ENCODE peak calls at places on chromosomes 7 and 10, in four cellular contexts. One of them, this sample, is unnamed.

GRCh38 chr7:116911799-116912198 is 41.5 kb upstream of the ST7 start:
- DNase-seq in right atrium auricular region: no peak
- DNase-seq in cardiac fibroblast: no peak
- DNase-seq in A673: no peak
- DNase-seq in this sample: no peak

GRCh38 chr10:95785942-95786669 is 30.1 kb downstream of the ENTPD1 start:
- DNase-seq in cardiac fibroblast: no peak
- DNase-seq in right atrium auricular region: no peak
- DNase-seq in A673: no peak
- DNase-seq in this sample: no peak

GRCh38 chr7:141142058-141142457 is 68.2 kb downstream of the TMEM178B start:
- DNase-seq in cardiac fibroblast: no peak
- DNase-seq in right atrium auricular region: no peak
- DNase-seq in A673: no peak
- DNase-seq in this sample: no peak

GRCh38 chr7:116713918-116714317 is 41.9 kb downstream of the MET start:
- DNase-seq in cardiac fibroblast: peak
- DNase-seq in right atrium auricular region: no peak
- DNase-seq in A673: no peak
- DNase-seq in this sample: peak

GRCh38 chr10:3372284-3372683 is 199.7 kb upstream of the PITRM1 start:
- DNase-seq in A673: no peak
- DNase-seq in cardiac fibroblast: peak
- DNase-seq in right atrium auricular region: no peak
- DNase-seq in this sample: peak

GRCh38 chr7:44289341-44290249 is 35.8 kb downstream of the CAMK2B start:
- DNase-seq in A673: no peak
- DNase-seq in cardiac fibroblast: no peak
- DNase-seq in right atrium auricular region: peak
- DNase-seq in this sample: no peak

GRCh38 chr7:79570904-79571303 is 117.4 kb upstream of the MAGI2 start:
- DNase-seq in right atrium auricular region: no peak
- DNase-seq in A673: no peak
- DNase-seq in cardiac fibroblast: no peak
- DNase-seq in this sample: no peak

GRCh38 chr7:116727432-116728009 is 55.5 kb downstream of the MET start:
- DNase-seq in right atrium auricular region: no peak
- DNase-seq in cardiac fibroblast: no peak
- DNase-seq in A673: no peak
- DNase-seq in this sample: no peak

GRCh38 chr10:3544561-3544960 is 240.4 kb downstream of the KLF6 start:
- DNase-seq in A673: no peak
- DNase-seq in right atrium auricular region: no peak
- DNase-seq in cardiac fibroblast: no peak
- DNase-seq in this sample: no peak

GRCh38 chr10:133089461-133089800 is 1.7 kb downstream of the ADGRA1 start:
- DNase-seq in A673: no peak
- DNase-seq in right atrium auricular region: no peak
- DNase-seq in cardiac fibroblast: no peak
- DNase-seq in this sample: no peak

GRCh38 chr7:11196143-11196542 is 222.5 kb downstream of the PHF14 start:
- DNase-seq in cardiac fibroblast: no peak
- DNase-seq in right atrium auricular region: no peak
- DNase-seq in A673: no peak
- DNase-seq in this sample: no peak

GRCh38 chr7:302054-302992 is 12.4 kb downstream of the FOXL3 start:
- DNase-seq in A673: no peak
- DNase-seq in cardiac fibroblast: no peak
- DNase-seq in right atrium auricular region: no peak
- DNase-seq in this sample: no peak

GRCh38 chr10:60182691-60183090 is 207.0 kb downstream of the ANK3 start:
- DNase-seq in A673: no peak
- DNase-seq in cardiac fibroblast: peak
- DNase-seq in right atrium auricular region: no peak
- DNase-seq in this sample: peak

GRCh38 chr10:91622601-91623000 is 10.3 kb downstream of the PPP1R3C start:
- DNase-seq in cardiac fibroblast: no peak
- DNase-seq in right atrium auricular region: no peak
- DNase-seq in A673: no peak
- DNase-seq in this sample: no peak

GRCh38 chr7:80614911-80615310 is 23.5 kb upstream of the CD36 start:
- DNase-seq in A673: no peak
- DNase-seq in cardiac fibroblast: peak
- DNase-seq in right atrium auricular region: no peak
- DNase-seq in this sample: no peak

GRCh38 chr10:79223346-79224048 is 123.8 kb upstream of the PPIF start:
- DNase-seq in cardiac fibroblast: peak
- DNase-seq in A673: no peak
- DNase-seq in right atrium auricular region: peak
- DNase-seq in this sample: peak

GRCh38 chr7:102320181-102320580 is 33.5 kb downstream of the SH2B2 start:
- DNase-seq in A673: no peak
- DNase-seq in cardiac fibroblast: no peak
- DNase-seq in right atrium auricular region: no peak
- DNase-seq in this sample: no peak

GRCh38 chr10:119713744-119714483 is 11.9 kb upstream of the INPP5F start:
- DNase-seq in right atrium auricular region: no peak
- DNase-seq in cardiac fibroblast: no peak
- DNase-seq in A673: no peak
- DNase-seq in this sample: peak

GRCh38 chr10:87661861-87662785 is 2.4 kb downstream of the PAPSS2 start:
- DNase-seq in A673: peak
- DNase-seq in right atrium auricular region: no peak
- DNase-seq in cardiac fibroblast: peak
- DNase-seq in this sample: peak

GRCh38 chr10:87658858-87659555 is 671 bp upstream of the PAPSS2 start:
- DNase-seq in right atrium auricular region: no peak
- DNase-seq in A673: no peak
- DNase-seq in cardiac fibroblast: peak
- DNase-seq in this sample: no peak

GRCh38 chr10:87660484-87661133 is 931 bp downstream of the PAPSS2 start:
- DNase-seq in right atrium auricular region: peak
- DNase-seq in A673: no peak
- DNase-seq in cardiac fibroblast: peak
- DNase-seq in this sample: peak

GRCh38 chr10:87658383-87658795 is 1.3 kb upstream of the PAPSS2 start:
- DNase-seq in right atrium auricular region: no peak
- DNase-seq in A673: no peak
- DNase-seq in cardiac fibroblast: peak
- DNase-seq in this sample: no peak

GRCh38 chr10:87659571-87660483 is at the start of gene PAPSS2:
- DNase-seq in cardiac fibroblast: peak
- DNase-seq in right atrium auricular region: peak
- DNase-seq in A673: peak
- DNase-seq in this sample: peak
- TF ChIP-seq CTCF in cardiac fibroblast: peak
- TF ChIP-seq CTCF in right atrium auricular region: no peak
- TF ChIP-seq CTCF in A673: peak
- TF ChIP-seq CTCF in this sample: no peak

DNA sequence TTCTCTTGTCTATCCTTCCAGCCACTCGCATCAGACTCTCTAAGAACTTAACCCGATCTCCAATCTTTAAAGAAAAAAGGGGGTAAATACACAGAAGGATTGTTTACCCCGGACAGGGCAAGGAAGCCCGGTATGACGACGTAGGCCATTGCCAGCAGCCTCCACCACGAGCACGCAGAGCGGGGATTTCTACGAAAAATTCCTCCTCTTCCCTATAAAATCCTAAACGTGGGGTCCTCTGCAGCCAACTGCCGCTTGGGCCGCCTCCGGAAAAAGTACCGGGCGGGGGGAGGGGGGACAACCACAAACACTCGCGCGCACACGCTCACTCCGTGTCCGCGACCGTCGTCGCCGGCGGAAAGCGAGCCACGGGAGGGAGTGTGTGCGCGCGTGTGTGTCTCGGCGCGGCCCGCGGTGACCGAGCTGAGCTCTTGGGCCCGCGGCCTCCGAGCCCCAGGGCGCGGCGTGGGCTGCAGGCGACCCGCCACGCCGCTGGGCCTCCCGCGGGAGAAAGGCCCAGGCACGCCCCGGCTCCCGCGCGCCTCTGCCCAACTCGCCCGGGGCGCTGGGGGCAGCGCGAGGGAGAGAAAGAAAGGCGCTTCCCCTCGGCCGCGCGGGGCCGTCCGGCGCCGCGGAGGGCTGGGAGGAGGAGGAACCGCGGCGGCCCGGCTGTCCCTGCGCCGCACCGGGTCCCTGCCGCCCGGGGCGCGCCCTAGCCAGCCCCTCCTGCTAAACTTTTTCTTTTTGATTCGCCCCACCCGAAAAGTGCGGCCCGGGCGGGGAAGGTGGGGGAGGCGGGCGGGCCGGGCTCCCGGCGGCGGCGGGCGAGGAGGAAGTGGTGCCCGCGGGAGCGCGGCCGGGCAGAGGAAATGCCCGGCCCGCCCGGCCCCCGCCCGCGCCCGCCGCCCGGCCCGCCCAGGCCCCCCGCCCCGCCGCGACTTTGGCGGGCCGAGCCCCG is 1.6 kb downstream of the CTBP2 start:
- DNase-seq in right atrium auricular region: peak
- DNase-seq in A673: peak
- DNase-seq in cardiac fibroblast: peak
- DNase-seq in this sample: peak
- H3K4me3 ChIP-seq in right atrium auricular region: peak
- H3K4me3 ChIP-seq in A673: peak
- H3K4me3 ChIP-seq in cardiac fibroblast: peak
- H3K4me3 ChIP-seq in this sample: peak

DNA sequence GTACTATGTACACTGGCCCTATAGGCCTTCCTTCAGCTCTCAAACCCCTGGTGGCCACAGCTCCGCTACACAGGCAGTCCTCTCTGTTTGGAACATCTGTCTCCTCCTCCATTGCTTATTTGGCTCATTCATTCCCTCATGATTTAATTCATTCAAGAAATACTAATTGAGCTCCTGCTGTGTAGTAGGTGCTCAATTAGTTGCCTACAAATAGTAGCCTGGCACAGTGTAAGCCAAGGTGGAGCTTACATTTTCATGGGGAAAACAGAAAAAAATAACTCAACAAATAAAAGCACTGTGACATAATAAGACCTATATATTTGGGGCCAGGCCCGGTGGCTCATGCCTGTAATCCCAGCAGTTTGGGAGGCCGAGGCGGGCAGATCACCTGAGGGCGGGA is 3.4 kb upstream of the FIS1 start:
- DNase-seq in A673: no peak
- DNase-seq in cardiac fibroblast: no peak
- DNase-seq in right atrium auricular region: no peak
- DNase-seq in this sample: no peak
- TF ChIP-seq CTCF in A673: no peak
- TF ChIP-seq CTCF in cardiac fibroblast: no peak
- TF ChIP-seq CTCF in right atrium auricular region: no peak
- TF ChIP-seq CTCF in this sample: no peak

DNA sequence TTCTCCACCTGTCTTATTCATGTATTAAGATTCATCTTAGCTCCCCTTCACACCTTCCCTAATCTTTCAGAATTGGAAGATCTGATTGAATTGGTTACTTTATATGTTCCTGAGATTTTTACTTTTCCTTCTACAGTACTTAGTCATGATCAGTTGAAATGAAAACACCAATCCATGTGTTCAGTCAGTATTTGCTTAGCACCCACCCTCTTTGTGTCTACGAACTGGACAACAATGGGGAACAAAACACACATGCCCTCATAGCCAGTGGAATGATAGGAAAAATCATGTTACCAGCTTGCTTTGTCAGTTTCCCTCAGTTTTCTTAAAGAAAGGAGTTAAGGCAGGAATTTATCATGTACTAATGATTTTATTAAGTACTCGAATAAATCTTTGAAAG is 2.0 kb downstream of the MASTL start:
- DNase-seq in A673: no peak
- DNase-seq in cardiac fibroblast: peak
- DNase-seq in right atrium auricular region: no peak
- DNase-seq in this sample: peak
- H3K4me3 ChIP-seq in A673: peak
- H3K4me3 ChIP-seq in cardiac fibroblast: no peak
- H3K4me3 ChIP-seq in right atrium auricular region: no peak
- H3K4me3 ChIP-seq in this sample: no peak

DNA sequence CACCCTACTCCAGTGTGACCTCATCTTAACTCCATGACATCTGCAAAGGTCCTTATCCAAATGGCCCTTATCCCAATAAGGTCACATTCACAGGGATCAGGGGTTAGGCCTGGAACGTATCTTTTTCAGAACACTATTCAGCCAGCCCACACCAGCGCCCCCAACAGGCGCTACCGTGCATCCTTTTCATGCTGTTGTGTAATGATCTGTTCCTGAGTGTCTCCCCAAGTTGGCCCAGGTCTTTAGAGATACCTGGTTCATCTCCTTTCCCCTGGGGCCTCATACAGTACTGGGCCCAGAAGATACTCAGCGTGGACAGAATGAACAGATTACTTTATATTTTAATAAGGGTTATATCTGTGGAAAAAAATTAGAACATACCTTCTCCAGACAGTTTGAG is 132.6 kb upstream of the ADAM12 start:
- DNase-seq in cardiac fibroblast: no peak
- DNase-seq in right atrium auricular region: no peak
- DNase-seq in A673: no peak
- DNase-seq in this sample: no peak
- TF ChIP-seq CTCF in cardiac fibroblast: no peak
- TF ChIP-seq CTCF in right atrium auricular region: no peak
- TF ChIP-seq CTCF in A673: no peak
- TF ChIP-seq CTCF in this sample: peak

This sample was measured in fibroblast of the aortic adventitia.